ENCODE peak calls at places on chromosomes 13 and 19, in eight cellular contexts. One of them, this sample, is unnamed.
A peak's percentile ranks its signal among the peaks of the same experiment; 100 is the strongest.

GRCh38 chr19:55131421-55131820 is 14.0 kb upstream of the PPP1R12C start:
- DNase-seq in anterior cingulate cortex: no peak
- DNase-seq in heart left ventricle: no peak
- DNase-seq in iPS DF 6.9: no peak
- DNase-seq in stimulated activated CD4-positive, alpha-beta T cell treated with anti-CD3 and anti-CD28 coated beads, Interleukin-2, amount 100 ng/mL, for 48 hours: no peak
- DNase-seq in sciatic nerve: no peak
- DNase-seq in activated T-cell treated with anti-CD3 and anti-CD28 coated beads for 1 hour: no peak
- DNase-seq in NCI-H1105: no peak
- DNase-seq in this sample: no peak

GRCh38 chr19:47112664-47113445 is 721 bp downstream of the ZC3H4 start:
- DNase-seq in sciatic nerve: peak; percentile 99
- DNase-seq in stimulated activated CD4-positive, alpha-beta T cell treated with anti-CD3 and anti-CD28 coated beads, Interleukin-2, amount 100 ng/mL, for 48 hours: peak; percentile 97
- DNase-seq in anterior cingulate cortex: peak; percentile 93
- DNase-seq in activated T-cell treated with anti-CD3 and anti-CD28 coated beads for 1 hour: peak; percentile 97
- DNase-seq in iPS DF 6.9: peak; percentile 99
- DNase-seq in NCI-H1105: peak; percentile 98
- DNase-seq in heart left ventricle: peak; percentile 99
- DNase-seq in this sample: peak; percentile 98

GRCh38 chr13:48334534-48335127 is 31.1 kb downstream of the RB1 start:
- DNase-seq in NCI-H1105: peak; percentile 9
- DNase-seq in iPS DF 6.9: no peak
- DNase-seq in stimulated activated CD4-positive, alpha-beta T cell treated with anti-CD3 and anti-CD28 coated beads, Interleukin-2, amount 100 ng/mL, for 48 hours: no peak
- DNase-seq in sciatic nerve: no peak
- DNase-seq in heart left ventricle: no peak
- DNase-seq in activated T-cell treated with anti-CD3 and anti-CD28 coated beads for 1 hour: no peak
- DNase-seq in anterior cingulate cortex: no peak
- DNase-seq in this sample: no peak

GRCh38 chr13:109131698-109132257 is 502.4 kb downstream of the MYO16 start:
- DNase-seq in activated T-cell treated with anti-CD3 and anti-CD28 coated beads for 1 hour: no peak
- DNase-seq in stimulated activated CD4-positive, alpha-beta T cell treated with anti-CD3 and anti-CD28 coated beads, Interleukin-2, amount 100 ng/mL, for 48 hours: no peak
- DNase-seq in NCI-H1105: no peak
- DNase-seq in anterior cingulate cortex: no peak
- DNase-seq in iPS DF 6.9: peak; percentile 13
- DNase-seq in heart left ventricle: peak; percentile 46
- DNase-seq in sciatic nerve: no peak
- DNase-seq in this sample: no peak

GRCh38 chr13:98856983-98857382 is 104.5 kb upstream of the SLC15A1 start:
- DNase-seq in stimulated activated CD4-positive, alpha-beta T cell treated with anti-CD3 and anti-CD28 coated beads, Interleukin-2, amount 100 ng/mL, for 48 hours: no peak
- DNase-seq in sciatic nerve: no peak
- DNase-seq in anterior cingulate cortex: no peak
- DNase-seq in activated T-cell treated with anti-CD3 and anti-CD28 coated beads for 1 hour: no peak
- DNase-seq in heart left ventricle: no peak
- DNase-seq in NCI-H1105: no peak
- DNase-seq in iPS DF 6.9: no peak
- DNase-seq in this sample: no peak

GRCh38 chr13:49219647-49220034 is 497 bp upstream of the MLNR start:
- DNase-seq in stimulated activated CD4-positive, alpha-beta T cell treated with anti-CD3 and anti-CD28 coated beads, Interleukin-2, amount 100 ng/mL, for 48 hours: no peak
- DNase-seq in sciatic nerve: no peak
- DNase-seq in anterior cingulate cortex: no peak
- DNase-seq in activated T-cell treated with anti-CD3 and anti-CD28 coated beads for 1 hour: no peak
- DNase-seq in heart left ventricle: no peak
- DNase-seq in iPS DF 6.9: no peak
- DNase-seq in NCI-H1105: no peak
- DNase-seq in this sample: no peak

GRCh38 chr19:28644261-28644660 is 568.7 kb downstream of the UQCRFS1 start:
- DNase-seq in anterior cingulate cortex: no peak
- DNase-seq in sciatic nerve: no peak
- DNase-seq in activated T-cell treated with anti-CD3 and anti-CD28 coated beads for 1 hour: no peak
- DNase-seq in iPS DF 6.9: no peak
- DNase-seq in stimulated activated CD4-positive, alpha-beta T cell treated with anti-CD3 and anti-CD28 coated beads, Interleukin-2, amount 100 ng/mL, for 48 hours: no peak
- DNase-seq in NCI-H1105: no peak
- DNase-seq in heart left ventricle: no peak
- DNase-seq in this sample: no peak

GRCh38 chr13:109745702-109746101 is 40.7 kb downstream of the IRS2 start:
- DNase-seq in stimulated activated CD4-positive, alpha-beta T cell treated with anti-CD3 and anti-CD28 coated beads, Interleukin-2, amount 100 ng/mL, for 48 hours: no peak
- DNase-seq in activated T-cell treated with anti-CD3 and anti-CD28 coated beads for 1 hour: no peak
- DNase-seq in NCI-H1105: no peak
- DNase-seq in sciatic nerve: no peak
- DNase-seq in heart left ventricle: no peak
- DNase-seq in anterior cingulate cortex: no peak
- DNase-seq in iPS DF 6.9: no peak
- DNase-seq in this sample: no peak

GRCh38 chr13:41500501-41500900 is 43.2 kb downstream of the RGCC start:
- DNase-seq in sciatic nerve: no peak
- DNase-seq in activated T-cell treated with anti-CD3 and anti-CD28 coated beads for 1 hour: no peak
- DNase-seq in stimulated activated CD4-positive, alpha-beta T cell treated with anti-CD3 and anti-CD28 coated beads, Interleukin-2, amount 100 ng/mL, for 48 hours: no peak
- DNase-seq in anterior cingulate cortex: no peak
- DNase-seq in iPS DF 6.9: no peak
- DNase-seq in NCI-H1105: no peak
- DNase-seq in heart left ventricle: no peak
- DNase-seq in this sample: no peak

GRCh38 chr19:16249826-16250434 is 52.2 kb downstream of the AP1M1 start:
- DNase-seq in sciatic nerve: no peak
- DNase-seq in anterior cingulate cortex: no peak
- DNase-seq in stimulated activated CD4-positive, alpha-beta T cell treated with anti-CD3 and anti-CD28 coated beads, Interleukin-2, amount 100 ng/mL, for 48 hours: no peak
- DNase-seq in iPS DF 6.9: no peak
- DNase-seq in activated T-cell treated with anti-CD3 and anti-CD28 coated beads for 1 hour: no peak
- DNase-seq in NCI-H1105: no peak
- DNase-seq in heart left ventricle: no peak
- DNase-seq in this sample: no peak

GRCh38 chr19:16654151-16654550 is 5.8 kb downstream of the SMIM7 start:
- DNase-seq in activated T-cell treated with anti-CD3 and anti-CD28 coated beads for 1 hour: no peak
- DNase-seq in heart left ventricle: no peak
- DNase-seq in anterior cingulate cortex: no peak
- DNase-seq in NCI-H1105: no peak
- DNase-seq in iPS DF 6.9: no peak
- DNase-seq in sciatic nerve: no peak
- DNase-seq in stimulated activated CD4-positive, alpha-beta T cell treated with anti-CD3 and anti-CD28 coated beads, Interleukin-2, amount 100 ng/mL, for 48 hours: no peak
- DNase-seq in this sample: no peak

GRCh38 chr13:26424181-26424580 is 133.3 kb upstream of the WASF3 start:
- DNase-seq in NCI-H1105: no peak
- DNase-seq in stimulated activated CD4-positive, alpha-beta T cell treated with anti-CD3 and anti-CD28 coated beads, Interleukin-2, amount 100 ng/mL, for 48 hours: no peak
- DNase-seq in iPS DF 6.9: no peak
- DNase-seq in activated T-cell treated with anti-CD3 and anti-CD28 coated beads for 1 hour: no peak
- DNase-seq in sciatic nerve: no peak
- DNase-seq in heart left ventricle: peak; percentile 44
- DNase-seq in anterior cingulate cortex: no peak
- DNase-seq in this sample: no peak

GRCh38 chr13:43180837-43181236 is 157.5 kb downstream of the DNAJC15 start:
- DNase-seq in NCI-H1105: no peak
- DNase-seq in stimulated activated CD4-positive, alpha-beta T cell treated with anti-CD3 and anti-CD28 coated beads, Interleukin-2, amount 100 ng/mL, for 48 hours: no peak
- DNase-seq in sciatic nerve: no peak
- DNase-seq in heart left ventricle: no peak
- DNase-seq in activated T-cell treated with anti-CD3 and anti-CD28 coated beads for 1 hour: no peak
- DNase-seq in anterior cingulate cortex: no peak
- DNase-seq in iPS DF 6.9: no peak
- DNase-seq in this sample: no peak

GRCh38 chr19:3154957-3155736 is 19.3 kb downstream of the GNA15 start:
- DNase-seq in sciatic nerve: no peak
- DNase-seq in NCI-H1105: no peak
- DNase-seq in heart left ventricle: peak; percentile 86
- DNase-seq in iPS DF 6.9: no peak
- DNase-seq in activated T-cell treated with anti-CD3 and anti-CD28 coated beads for 1 hour: peak; percentile 54
- DNase-seq in anterior cingulate cortex: no peak
- DNase-seq in stimulated activated CD4-positive, alpha-beta T cell treated with anti-CD3 and anti-CD28 coated beads, Interleukin-2, amount 100 ng/mL, for 48 hours: peak; percentile 83
- DNase-seq in this sample: no peak

GRCh38 chr13:26548251-26548765 is 9.2 kb upstream of the WASF3 start:
- DNase-seq in NCI-H1105: no peak
- DNase-seq in sciatic nerve: no peak
- DNase-seq in activated T-cell treated with anti-CD3 and anti-CD28 coated beads for 1 hour: no peak
- DNase-seq in anterior cingulate cortex: no peak
- DNase-seq in iPS DF 6.9: no peak
- DNase-seq in heart left ventricle: no peak
- DNase-seq in stimulated activated CD4-positive, alpha-beta T cell treated with anti-CD3 and anti-CD28 coated beads, Interleukin-2, amount 100 ng/mL, for 48 hours: no peak
- DNase-seq in this sample: no peak

GRCh38 chr13:111315347-111315995 is 5.0 kb upstream of the TEX29 start:
- DNase-seq in anterior cingulate cortex: no peak
- DNase-seq in sciatic nerve: peak; percentile 52
- DNase-seq in stimulated activated CD4-positive, alpha-beta T cell treated with anti-CD3 and anti-CD28 coated beads, Interleukin-2, amount 100 ng/mL, for 48 hours: no peak
- DNase-seq in heart left ventricle: no peak
- DNase-seq in iPS DF 6.9: no peak
- DNase-seq in NCI-H1105: no peak
- DNase-seq in activated T-cell treated with anti-CD3 and anti-CD28 coated beads for 1 hour: no peak
- DNase-seq in this sample: no peak

GRCh38 chr19:16449330-16449961 is 22.3 kb downstream of the EPS15L1 start:
- DNase-seq in stimulated activated CD4-positive, alpha-beta T cell treated with anti-CD3 and anti-CD28 coated beads, Interleukin-2, amount 100 ng/mL, for 48 hours: no peak
- DNase-seq in NCI-H1105: no peak
- DNase-seq in iPS DF 6.9: no peak
- DNase-seq in anterior cingulate cortex: no peak
- DNase-seq in heart left ventricle: no peak
- DNase-seq in activated T-cell treated with anti-CD3 and anti-CD28 coated beads for 1 hour: no peak
- DNase-seq in sciatic nerve: no peak
- DNase-seq in this sample: no peak

GRCh38 chr19:19866599-19867248 is 1.0 kb downstream of the ZNF253 start:
- DNase-seq in anterior cingulate cortex: no peak
- DNase-seq in heart left ventricle: no peak
- DNase-seq in NCI-H1105: peak; percentile 24
- DNase-seq in activated T-cell treated with anti-CD3 and anti-CD28 coated beads for 1 hour: peak; percentile 8
- DNase-seq in iPS DF 6.9: peak; percentile 75
- DNase-seq in stimulated activated CD4-positive, alpha-beta T cell treated with anti-CD3 and anti-CD28 coated beads, Interleukin-2, amount 100 ng/mL, for 48 hours: peak; percentile 28
- DNase-seq in sciatic nerve: no peak
- DNase-seq in this sample: no peak

GRCh38 chr19:58474291-58474996 is 1.7 kb upstream of the ZNF446 start:
- DNase-seq in anterior cingulate cortex: no peak
- DNase-seq in activated T-cell treated with anti-CD3 and anti-CD28 coated beads for 1 hour: no peak
- DNase-seq in iPS DF 6.9: no peak
- DNase-seq in heart left ventricle: no peak
- DNase-seq in sciatic nerve: no peak
- DNase-seq in NCI-H1105: no peak
- DNase-seq in stimulated activated CD4-positive, alpha-beta T cell treated with anti-CD3 and anti-CD28 coated beads, Interleukin-2, amount 100 ng/mL, for 48 hours: no peak
- DNase-seq in this sample: no peak

GRCh38 chr13:25067054-25067453 is 28.9 kb upstream of the PABPC3 start:
- DNase-seq in activated T-cell treated with anti-CD3 and anti-CD28 coated beads for 1 hour: no peak
- DNase-seq in stimulated activated CD4-positive, alpha-beta T cell treated with anti-CD3 and anti-CD28 coated beads, Interleukin-2, amount 100 ng/mL, for 48 hours: no peak
- DNase-seq in heart left ventricle: no peak
- DNase-seq in sciatic nerve: no peak
- DNase-seq in iPS DF 6.9: no peak
- DNase-seq in anterior cingulate cortex: no peak
- DNase-seq in NCI-H1105: no peak
- DNase-seq in this sample: no peak

GRCh38 chr13:39364797-39365468 is 238.1 kb downstream of the LHFPL6 start:
- DNase-seq in iPS DF 6.9: no peak
- DNase-seq in sciatic nerve: no peak
- DNase-seq in anterior cingulate cortex: no peak
- DNase-seq in heart left ventricle: no peak
- DNase-seq in NCI-H1105: no peak
- DNase-seq in stimulated activated CD4-positive, alpha-beta T cell treated with anti-CD3 and anti-CD28 coated beads, Interleukin-2, amount 100 ng/mL, for 48 hours: no peak
- DNase-seq in activated T-cell treated with anti-CD3 and anti-CD28 coated beads for 1 hour: no peak
- DNase-seq in this sample: no peak

GRCh38 chr19:6059396-6059947 is 50.8 kb downstream of the RFX2 start:
- DNase-seq in sciatic nerve: peak; percentile 19
- DNase-seq in stimulated activated CD4-positive, alpha-beta T cell treated with anti-CD3 and anti-CD28 coated beads, Interleukin-2, amount 100 ng/mL, for 48 hours: no peak
- DNase-seq in activated T-cell treated with anti-CD3 and anti-CD28 coated beads for 1 hour: no peak
- DNase-seq in iPS DF 6.9: no peak
- DNase-seq in heart left ventricle: no peak
- DNase-seq in anterior cingulate cortex: no peak
- DNase-seq in NCI-H1105: no peak
- DNase-seq in this sample: no peak

GRCh38 chr13:91313103-91313502 is 34.4 kb upstream of the MIR17HG start:
- DNase-seq in anterior cingulate cortex: no peak
- DNase-seq in activated T-cell treated with anti-CD3 and anti-CD28 coated beads for 1 hour: no peak
- DNase-seq in heart left ventricle: no peak
- DNase-seq in stimulated activated CD4-positive, alpha-beta T cell treated with anti-CD3 and anti-CD28 coated beads, Interleukin-2, amount 100 ng/mL, for 48 hours: no peak
- DNase-seq in iPS DF 6.9: peak; percentile 11
- DNase-seq in sciatic nerve: no peak
- DNase-seq in NCI-H1105: no peak
- DNase-seq in this sample: no peak

GRCh38 chr13:41458187-41458938 is 1.0 kb downstream of the RGCC start:
- DNase-seq in NCI-H1105: no peak
- DNase-seq in activated T-cell treated with anti-CD3 and anti-CD28 coated beads for 1 hour: peak; percentile 35
- DNase-seq in anterior cingulate cortex: no peak
- DNase-seq in iPS DF 6.9: no peak
- DNase-seq in heart left ventricle: peak; percentile 41
- DNase-seq in sciatic nerve: no peak
- DNase-seq in stimulated activated CD4-positive, alpha-beta T cell treated with anti-CD3 and anti-CD28 coated beads, Interleukin-2, amount 100 ng/mL, for 48 hours: no peak
- DNase-seq in this sample: no peak

GRCh38 chr13:46903748-46904147 is 6.9 kb upstream of the HTR2A start:
- DNase-seq in NCI-H1105: no peak
- DNase-seq in heart left ventricle: no peak
- DNase-seq in anterior cingulate cortex: no peak
- DNase-seq in sciatic nerve: no peak
- DNase-seq in stimulated activated CD4-positive, alpha-beta T cell treated with anti-CD3 and anti-CD28 coated beads, Interleukin-2, amount 100 ng/mL, for 48 hours: no peak
- DNase-seq in iPS DF 6.9: no peak
- DNase-seq in activated T-cell treated with anti-CD3 and anti-CD28 coated beads for 1 hour: no peak
- DNase-seq in this sample: no peak

GRCh38 chr19:28886708-28887107 is 326.2 kb downstream of the UQCRFS1 start:
- DNase-seq in anterior cingulate cortex: no peak
- DNase-seq in activated T-cell treated with anti-CD3 and anti-CD28 coated beads for 1 hour: no peak
- DNase-seq in sciatic nerve: no peak
- DNase-seq in heart left ventricle: no peak
- DNase-seq in stimulated activated CD4-positive, alpha-beta T cell treated with anti-CD3 and anti-CD28 coated beads, Interleukin-2, amount 100 ng/mL, for 48 hours: no peak
- DNase-seq in NCI-H1105: no peak
- DNase-seq in iPS DF 6.9: no peak
- DNase-seq in this sample: no peak

GRCh38 chr13:110109140-110109783 is 197.7 kb downstream of the COL4A1 start:
- DNase-seq in sciatic nerve: no peak
- DNase-seq in iPS DF 6.9: no peak
- DNase-seq in NCI-H1105: no peak
- DNase-seq in stimulated activated CD4-positive, alpha-beta T cell treated with anti-CD3 and anti-CD28 coated beads, Interleukin-2, amount 100 ng/mL, for 48 hours: no peak
- DNase-seq in activated T-cell treated with anti-CD3 and anti-CD28 coated beads for 1 hour: no peak
- DNase-seq in anterior cingulate cortex: no peak
- DNase-seq in heart left ventricle: no peak
- DNase-seq in this sample: no peak

GRCh38 chr19:4908311-4908710 is 990 bp upstream of the UHRF1 start:
- DNase-seq in iPS DF 6.9: no peak
- DNase-seq in activated T-cell treated with anti-CD3 and anti-CD28 coated beads for 1 hour: no peak
- DNase-seq in NCI-H1105: no peak
- DNase-seq in heart left ventricle: no peak
- DNase-seq in anterior cingulate cortex: no peak
- DNase-seq in sciatic nerve: no peak
- DNase-seq in stimulated activated CD4-positive, alpha-beta T cell treated with anti-CD3 and anti-CD28 coated beads, Interleukin-2, amount 100 ng/mL, for 48 hours: no peak
- DNase-seq in this sample: no peak

GRCh38 chr13:92187378-92187989 is 789.1 kb downstream of the GPC5 start:
- DNase-seq in NCI-H1105: no peak
- DNase-seq in activated T-cell treated with anti-CD3 and anti-CD28 coated beads for 1 hour: no peak
- DNase-seq in stimulated activated CD4-positive, alpha-beta T cell treated with anti-CD3 and anti-CD28 coated beads, Interleukin-2, amount 100 ng/mL, for 48 hours: peak; percentile 15
- DNase-seq in anterior cingulate cortex: no peak
- DNase-seq in heart left ventricle: no peak
- DNase-seq in sciatic nerve: no peak
- DNase-seq in iPS DF 6.9: peak; percentile 25
- DNase-seq in this sample: peak; percentile 1

GRCh38 chr19:35388277-35389054 is 17.6 kb downstream of the GPR42 start:
- DNase-seq in activated T-cell treated with anti-CD3 and anti-CD28 coated beads for 1 hour: no peak
- DNase-seq in stimulated activated CD4-positive, alpha-beta T cell treated with anti-CD3 and anti-CD28 coated beads, Interleukin-2, amount 100 ng/mL, for 48 hours: no peak
- DNase-seq in sciatic nerve: no peak
- DNase-seq in anterior cingulate cortex: no peak
- DNase-seq in heart left ventricle: no peak
- DNase-seq in NCI-H1105: no peak
- DNase-seq in iPS DF 6.9: no peak
- DNase-seq in this sample: no peak

GRCh38 chr19:19345970-19346369 is 25.3 kb downstream of the MAU2 start:
- DNase-seq in stimulated activated CD4-positive, alpha-beta T cell treated with anti-CD3 and anti-CD28 coated beads, Interleukin-2, amount 100 ng/mL, for 48 hours: no peak
- DNase-seq in anterior cingulate cortex: no peak
- DNase-seq in heart left ventricle: no peak
- DNase-seq in NCI-H1105: no peak
- DNase-seq in activated T-cell treated with anti-CD3 and anti-CD28 coated beads for 1 hour: no peak
- DNase-seq in iPS DF 6.9: no peak
- DNase-seq in sciatic nerve: no peak
- DNase-seq in this sample: no peak

GRCh38 chr19:47726467-47726866 is 13.2 kb downstream of the EHD2 start:
- DNase-seq in NCI-H1105: no peak
- DNase-seq in iPS DF 6.9: no peak
- DNase-seq in sciatic nerve: no peak
- DNase-seq in anterior cingulate cortex: no peak
- DNase-seq in activated T-cell treated with anti-CD3 and anti-CD28 coated beads for 1 hour: no peak
- DNase-seq in stimulated activated CD4-positive, alpha-beta T cell treated with anti-CD3 and anti-CD28 coated beads, Interleukin-2, amount 100 ng/mL, for 48 hours: no peak
- DNase-seq in heart left ventricle: no peak
- DNase-seq in this sample: no peak

GRCh38 chr13:38265135-38265497 is 84.5 kb upstream of the UFM1 start:
- DNase-seq in sciatic nerve: no peak
- DNase-seq in NCI-H1105: no peak
- DNase-seq in activated T-cell treated with anti-CD3 and anti-CD28 coated beads for 1 hour: no peak
- DNase-seq in stimulated activated CD4-positive, alpha-beta T cell treated with anti-CD3 and anti-CD28 coated beads, Interleukin-2, amount 100 ng/mL, for 48 hours: no peak
- DNase-seq in iPS DF 6.9: no peak
- DNase-seq in heart left ventricle: peak; percentile 19
- DNase-seq in anterior cingulate cortex: no peak
- DNase-seq in this sample: no peak

GRCh38 chr13:101640797-101641400 is 188.4 kb downstream of the ITGBL1 start:
- DNase-seq in iPS DF 6.9: no peak
- DNase-seq in activated T-cell treated with anti-CD3 and anti-CD28 coated beads for 1 hour: no peak
- DNase-seq in NCI-H1105: no peak
- DNase-seq in anterior cingulate cortex: no peak
- DNase-seq in stimulated activated CD4-positive, alpha-beta T cell treated with anti-CD3 and anti-CD28 coated beads, Interleukin-2, amount 100 ng/mL, for 48 hours: no peak
- DNase-seq in heart left ventricle: no peak
- DNase-seq in sciatic nerve: no peak
- DNase-seq in this sample: no peak